ENCODE peak calls at places on chromosomes 12 and 14, in ten cellular contexts. Y is PC-3, N is thoracic aorta, D is NB4, U is PC-9, W is lower lobe of right lung, X is uterus, A is GM06990, C is aorta, E is RWPE2. T is an unnamed sample.

GRCh38 chr12:103495158-103495782 is 498 bp downstream of the C12orf42 start:
- DNase-seq in W (peak), C (no peak), X (no peak), Y (no peak), E (no peak), D (no peak), N (no peak), U (no peak), A (peak), T (no peak)

GRCh38 chr12:132899033-132899432 is 11.6 kb upstream of the CHFR start:
- DNase-seq in E (no peak), C (no peak), X (no peak), N (no peak), D (no peak), U (no peak), W (no peak), Y (peak), A (no peak), T (no peak)

GRCh38 chr12:29638528-29638927 is 141.0 kb upstream of the OVCH1 start:
- DNase-seq in U (no peak), D (no peak), A (no peak), E (no peak), X (no peak), C (no peak), W (no peak), N (no peak), Y (no peak), T (no peak)

GRCh38 chr12:106074361-106074705 is 64.4 kb downstream of the NUAK1 start:
- DNase-seq in C (no peak), U (no peak), Y (peak), D (peak), N (no peak), A (no peak), E (no peak), X (no peak), W (no peak), T (no peak)

GRCh38 chr12:108446766-108447165 is 68.3 kb upstream of the FICD start:
- DNase-seq in Y (no peak), C (no peak), E (no peak), N (no peak), A (no peak), W (no peak), X (peak), D (no peak), U (no peak), T (peak)

GRCh38 chr14:85420707-85421106 is 109.2 kb upstream of the FLRT2 start:
- DNase-seq in N (no peak), C (no peak), E (no peak), A (no peak), U (no peak), W (no peak), D (no peak), X (no peak), Y (no peak), T (no peak)

GRCh38 chr14:68089146-68089715 is 269.7 kb downstream of the RAD51B start:
- DNase-seq in X (no peak), Y (no peak), C (no peak), W (no peak), U (no peak), A (no peak), N (no peak), D (no peak), E (no peak), T (peak)

GRCh38 chr12:58176296-58176869 is 235.0 kb downstream of the ATP23 start:
- DNase-seq in Y (peak), E (no peak), A (no peak), N (no peak), W (no peak), X (no peak), U (no peak), C (no peak), D (peak), T (peak)

GRCh38 chr12:102478416-102479098 is 1.8 kb downstream of the IGF1 start:
- DNase-seq in Y (no peak), X (no peak), A (peak), C (no peak), U (no peak), E (no peak), D (no peak), N (no peak), W (no peak), T (no peak)

GRCh38 chr14:55957950-55958349 is 160.3 kb upstream of the PELI2 start:
- DNase-seq in X (no peak), C (no peak), D (no peak), Y (no peak), E (no peak), U (no peak), A (no peak), W (no peak), N (no peak), T (no peak)

GRCh38 chr14:93120522-93120921 is 4.8 kb upstream of the ITPK1 start:
- DNase-seq in N (no peak), A (no peak), E (no peak), C (no peak), Y (no peak), W (no peak), U (no peak), D (peak), X (no peak), T (no peak)

GRCh38 chr12:112165624-112166023 is 40.3 kb downstream of the TRAFD1 start:
- DNase-seq in D (no peak), X (no peak), C (peak), A (no peak), N (no peak), E (no peak), Y (no peak), U (no peak), W (no peak), T (no peak)

GRCh38 chr14:61091657-61092273 is 110.7 kb downstream of the SLC38A6 start:
- DNase-seq in U (no peak), X (no peak), E (no peak), N (no peak), C (no peak), Y (no peak), W (no peak), D (no peak), A (no peak), T (no peak)

GRCh38 chr14:96092936-96093335 is 53.8 kb downstream of the C14orf132 start:
- DNase-seq in Y (peak), D (no peak), W (no peak), E (peak), U (peak), A (no peak), N (no peak), C (peak), X (no peak), T (no peak)

GRCh38 chr12:57340104-57340503 is 89.1 kb upstream of the STAC3 start:
- DNase-seq in D (peak), Y (no peak), U (no peak), A (no peak), X (peak), E (no peak), C (no peak), W (peak), N (no peak), T (peak)

GRCh38 chr14:49858383-49858782 is 5.8 kb upstream of the NEMF start:
- DNase-seq in N (no peak), E (no peak), W (no peak), D (peak), U (no peak), Y (no peak), A (peak), X (no peak), C (no peak), T (no peak)

GRCh38 chr14:38357557-38357956 is 101.7 kb upstream of the CLEC14A start:
- DNase-seq in E (no peak), N (no peak), D (no peak), Y (peak), W (no peak), C (no peak), A (no peak), U (no peak), X (no peak), T (peak)

GRCh38 chr14:96177766-96178377 is 26.8 kb upstream of the BDKRB2 start:
- DNase-seq in Y (no peak), D (no peak), N (no peak), W (no peak), X (peak), C (no peak), A (no peak), E (no peak), U (no peak), T (peak)

GRCh38 chr14:36805116-36805515 is 143.5 kb downstream of the PAX9 start:
- DNase-seq in Y (no peak), D (no peak), C (no peak), W (no peak), E (no peak), U (no peak), X (no peak), N (no peak), A (no peak), T (no peak)

GRCh38 chr14:75053396-75054289 is 2.4 kb upstream of the MLH3 start:
- DNase-seq in D (no peak), U (peak), Y (no peak), W (no peak), N (no peak), E (no peak), C (no peak), A (no peak), X (no peak), T (peak)

GRCh38 chr14:50602035-50602434 is 42.1 kb downstream of the ATL1 start:
- DNase-seq in U (no peak), N (no peak), W (no peak), A (no peak), E (no peak), D (no peak), Y (no peak), C (no peak), X (no peak), T (no peak)

GRCh38 chr12:102005256-102005655 is 56.5 kb downstream of the WASHC3 start:
- DNase-seq in E (no peak), W (no peak), Y (no peak), N (no peak), D (no peak), A (no peak), U (no peak), X (no peak), C (no peak), T (no peak)

GRCh38 chr14:92549853-92550244 is 36.3 kb downstream of the RIN3 start:
- DNase-seq in E (no peak), U (no peak), X (no peak), A (no peak), Y (no peak), D (peak), N (peak), C (peak), W (no peak), T (peak)

GRCh38 chr12:5309654-5310053 is 122.3 kb upstream of the NTF3 start:
- DNase-seq in Y (no peak), C (no peak), W (peak), U (no peak), X (no peak), E (no peak), A (no peak), D (no peak), N (no peak), T (no peak)

GRCh38 chr12:41663487-41664258 is 475.6 kb downstream of the PDZRN4 start:
- DNase-seq in X (no peak), C (no peak), U (no peak), Y (peak), E (no peak), D (peak), N (no peak), A (no peak), W (no peak), T (peak)

GRCh38 chr14:53509227-53509822 is 356.2 kb upstream of the DDHD1 start:
- DNase-seq in A (no peak), N (no peak), C (no peak), W (no peak), D (no peak), U (no peak), X (peak), Y (peak), E (peak), T (peak)

GRCh38 chr14:95039993-95040348 is 117.4 kb downstream of the DICER1 start:
- DNase-seq in E (peak), X (peak), Y (no peak), D (no peak), N (no peak), U (no peak), W (no peak), A (no peak), C (no peak), T (no peak)

GRCh38 chr12:29155079-29155478 is 6.0 kb downstream of the FAR2 start:
- DNase-seq in D (peak), U (no peak), X (no peak), Y (no peak), A (no peak), W (no peak), N (no peak), E (no peak), C (no peak), T (no peak)

GRCh38 chr14:49971156-49972141 is 78.6 kb downstream of the ARF6 start:
- DNase-seq in E (no peak), C (no peak), Y (peak), W (no peak), X (no peak), U (no peak), N (no peak), D (peak), A (peak), T (peak)

GRCh38 chr12:14950982-14951746 is 10.2 kb downstream of the ARHGDIB start:
- DNase-seq in C (no peak), N (no peak), D (no peak), W (no peak), Y (peak), A (no peak), E (no peak), U (peak), X (no peak), T (no peak)

GRCh38 chr12:52369809-52370208 is 2.5 kb upstream of the KRT85 start:
- DNase-seq in N (no peak), E (no peak), C (peak), X (no peak), Y (no peak), A (no peak), W (no peak), U (no peak), D (no peak), T (no peak)

DNA sequence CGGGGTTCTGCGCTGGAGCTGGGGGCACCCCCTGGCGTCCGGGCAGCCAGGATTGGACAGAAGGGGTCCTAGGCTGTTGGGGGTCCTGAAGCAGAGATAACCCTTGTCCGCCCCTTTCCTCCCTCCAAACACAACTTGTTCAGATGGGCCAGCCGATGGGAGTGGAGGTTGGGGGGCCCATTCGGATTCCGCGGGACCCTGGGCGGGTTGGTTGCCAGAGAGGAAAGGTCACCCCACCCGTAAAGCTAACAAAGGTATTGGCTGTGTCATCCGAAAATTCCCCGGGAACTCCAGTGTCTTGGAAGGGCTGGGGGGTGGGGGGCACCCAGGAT is 1.3 kb downstream of the FAM222A start:
- DNase-seq in E (no peak), X (no peak), Y (no peak), W (no peak), A (no peak), D (no peak), N (no peak), C (peak), U (no peak), T (no peak)
- H3K4me3 ChIP-seq in E (peak), X (no peak), Y (peak), W (peak), A (peak), D (peak), N (peak), C (no peak), U (peak), T (peak)

DNA sequence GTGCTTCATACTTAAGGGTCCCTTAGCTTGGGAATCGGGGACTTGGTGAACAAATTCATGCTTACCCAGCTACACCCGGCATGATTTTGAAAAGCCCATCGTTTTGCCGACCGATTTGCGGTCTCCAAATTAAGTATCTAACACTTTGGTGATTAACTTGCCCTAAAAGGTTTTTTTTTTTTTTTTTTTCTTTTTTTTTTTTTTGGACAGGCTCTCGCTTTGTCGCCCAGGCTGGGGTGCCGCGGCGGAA is 843 bp upstream of the HSP90AA1 start:
- DNase-seq in A (no peak), C (no peak), U (no peak), Y (no peak), D (no peak), E (no peak), X (no peak), W (no peak), N (no peak), T (no peak)
- H3K4me3 ChIP-seq in A (peak), C (peak), U (peak), Y (peak), D (peak), E (peak), X (peak), W (peak), N (peak), T (peak)

GRCh38 chr14:103700753-103701490 is 14.3 kb downstream of the XRCC3 start:
- DNase-seq in U (no peak), A (no peak), C (peak), E (no peak), D (no peak), W (no peak), X (no peak), Y (no peak), N (no peak), T (no peak)

GRCh38 chr14:103697601-103698379 is 17.5 kb downstream of the XRCC3 start:
- DNase-seq in E (no peak), C (peak), X (no peak), A (no peak), U (no peak), D (no peak), N (no peak), W (peak), Y (no peak), T (no peak)

GRCh38 chr14:103699901-103700752 is 15.1 kb downstream of the XRCC3 start:
- DNase-seq in Y (no peak), W (peak), N (no peak), U (no peak), C (peak), A (no peak), E (no peak), X (no peak), D (no peak), T (no peak)

GRCh38 chr14:103698380-103699260 is 16.6 kb downstream of the XRCC3 start:
- DNase-seq in N (no peak), A (no peak), D (no peak), U (no peak), X (no peak), W (peak), Y (peak), E (peak), C (peak), T (no peak)

GRCh38 chr14:103699261-103699661 is 16.0 kb downstream of the XRCC3 start:
- DNase-seq in D (no peak), E (no peak), W (peak), C (no peak), N (no peak), U (no peak), A (no peak), X (no peak), Y (no peak), T (no peak)
- H3K4me3 ChIP-seq in D (no peak), E (no peak), W (no peak), C (no peak), N (no peak), U (no peak), A (no peak), X (no peak), Y (no peak), T (no peak)

GRCh38 chr14:76762617-76763361 is 1.5 kb downstream of the VASH1 start:
- DNase-seq in E (peak), U (no peak), X (no peak), D (no peak), A (no peak), N (no peak), C (peak), W (no peak), Y (no peak), T (no peak)
- H3K4me3 ChIP-seq in E (no peak), U (no peak), X (peak), D (no peak), A (peak), N (peak), C (peak), W (peak), Y (no peak), T (peak)

GRCh38 chr12:19916982-19917381 is 451.4 kb upstream of the PDE3A start:
- DNase-seq in W (no peak), A (no peak), U (no peak), E (no peak), X (no peak), C (no peak), D (peak), Y (no peak), N (no peak), T (no peak)
- H3K4me3 ChIP-seq in W (no peak), A (no peak), U (no peak), E (no peak), X (no peak), C (no peak), D (no peak), Y (no peak), N (no peak), T (no peak)

DNA sequence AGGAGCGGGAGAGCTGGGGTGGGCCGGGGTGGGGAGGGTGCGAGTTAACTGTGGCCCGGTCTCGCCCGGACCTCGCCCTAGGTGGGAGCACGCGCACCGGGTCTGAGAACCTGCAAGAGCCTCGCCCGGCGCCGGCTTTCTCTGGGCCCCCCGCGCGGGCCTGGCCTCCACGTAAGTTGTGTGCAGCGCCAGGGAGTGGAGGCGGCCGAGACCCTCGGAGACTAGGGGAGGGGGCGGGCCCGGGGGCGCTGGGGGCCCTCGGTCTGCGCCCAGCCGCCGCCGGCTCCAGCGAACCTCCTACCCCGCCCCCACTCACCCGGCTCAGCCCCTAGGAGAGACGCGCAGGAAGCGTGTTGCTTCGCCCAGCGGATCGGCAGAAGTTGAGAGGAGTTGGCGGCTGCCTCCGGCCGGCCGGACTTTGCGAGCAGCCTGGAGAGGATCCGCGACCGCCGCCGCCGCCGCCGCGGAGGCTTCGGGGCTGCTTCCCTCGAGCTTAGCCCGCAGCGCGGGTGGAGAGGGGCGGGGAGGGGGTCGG is at the start of gene PRMT8:
- DNase-seq in U (no peak), A (no peak), E (no peak), C (peak), N (no peak), W (no peak), D (no peak), Y (no peak), X (no peak), T (no peak)
- H3K4me3 ChIP-seq in U (no peak), A (no peak), E (peak), C (no peak), N (no peak), W (no peak), D (no peak), Y (no peak), X (no peak), T (no peak)

T was measured in fibroblast of villous mesenchyme.